ENCODE peak calls at places on chromosome 20, in ten cellular contexts. J, Y, S, W, A, C, P, L, E and N are unnamed samples.

GRCh38 chr20:46142124-46142523 is 24.0 kb downstream of the CD40 start:
- DNase-seq in L (no peak), J (no peak), C (no peak), A (no peak), S (no peak), W (no peak), E (no peak), P (no peak), Y (no peak), N (no peak)

GRCh38 chr20:40600441-40601235 is 88.4 kb downstream of the MAFB start:
- DNase-seq in W (no peak), A (no peak), P (no peak), Y (no peak), S (no peak), E (no peak), C (no peak), L (no peak), J (no peak), N (no peak)

GRCh38 chr20:45781391-45781931 is 10.2 kb downstream of the WFDC3 start:
- DNase-seq in S (peak), P (peak), E (no peak), J (no peak), Y (no peak), L (no peak), C (no peak), A (no peak), W (peak), N (peak)

GRCh38 chr20:7520361-7520760 is 419.9 kb downstream of the HAO1 start:
- DNase-seq in W (no peak), C (no peak), S (no peak), L (no peak), E (no peak), J (no peak), A (no peak), Y (no peak), P (no peak), N (no peak)

GRCh38 chr20:18722381-18722780 is 91.2 kb upstream of the SCP2D1 start:
- DNase-seq in Y (no peak), L (no peak), P (no peak), W (peak), S (no peak), J (no peak), E (no peak), C (no peak), A (no peak), N (no peak)

GRCh38 chr20:38342196-38342595 is 4.1 kb upstream of the LBP start:
- DNase-seq in W (no peak), A (no peak), Y (no peak), S (no peak), L (no peak), E (no peak), J (no peak), C (no peak), P (no peak), N (no peak)

GRCh38 chr20:316316-317068 is 8.9 kb upstream of the SOX12 start:
- DNase-seq in W (peak), E (no peak), A (no peak), S (no peak), P (no peak), J (no peak), C (no peak), L (no peak), Y (no peak), N (no peak)

GRCh38 chr20:18091624-18092023 is 33.9 kb upstream of the OVOL2 start:
- DNase-seq in E (no peak), C (peak), J (no peak), W (no peak), A (no peak), Y (no peak), S (no peak), P (peak), L (no peak), N (no peak)

GRCh38 chr20:25249198-25249931 is 1.5 kb downstream of the PYGB start:
- DNase-seq in Y (no peak), L (no peak), S (no peak), W (peak), C (peak), E (no peak), A (no peak), P (no peak), J (no peak), N (no peak)

GRCh38 chr20:44532981-44533331 is 11.1 kb upstream of the SERINC3 start:
- DNase-seq in J (no peak), W (peak), Y (no peak), E (no peak), A (no peak), S (no peak), C (no peak), P (no peak), L (no peak), N (peak)

GRCh38 chr20:26216025-26216424 is 519.4 kb upstream of the ZNF337 start:
- DNase-seq in Y (no peak), W (peak), J (no peak), E (no peak), L (no peak), A (no peak), C (no peak), S (no peak), P (no peak), N (no peak)

GRCh38 chr20:1286267-1287036 is 20.4 kb downstream of the SNPH start:
- DNase-seq in L (no peak), P (no peak), C (peak), J (no peak), W (no peak), Y (no peak), A (no peak), E (no peak), S (no peak), N (no peak)

GRCh38 chr20:24693466-24694156 is 224.2 kb downstream of the SYNDIG1 start:
- DNase-seq in J (no peak), Y (no peak), E (no peak), C (peak), A (no peak), S (no peak), W (no peak), L (no peak), P (peak), N (no peak)

GRCh38 chr20:58021481-58021880 is 207.0 kb downstream of the ANKRD60 start:
- DNase-seq in P (no peak), S (no peak), C (peak), L (no peak), J (peak), E (peak), Y (no peak), W (no peak), A (no peak), N (no peak)

GRCh38 chr20:1456300-1456699 is 10.3 kb downstream of the NSFL1C start:
- DNase-seq in P (no peak), W (peak), S (no peak), J (no peak), C (no peak), A (no peak), E (no peak), L (no peak), Y (no peak), N (no peak)

GRCh38 chr20:10551732-10552724 is 116.9 kb downstream of the SLX4IP start:
- DNase-seq in L (no peak), Y (no peak), W (no peak), C (no peak), J (no peak), P (no peak), A (no peak), E (no peak), S (no peak), N (no peak)

GRCh38 chr20:458766-459165 is 3.6 kb downstream of the TBC1D20 start:
- DNase-seq in J (no peak), L (no peak), C (no peak), E (no peak), P (no peak), Y (no peak), W (no peak), A (no peak), S (no peak), N (no peak)

GRCh38 chr20:13443690-13444089 is 195.0 kb downstream of the TASP1 start:
- DNase-seq in W (no peak), S (no peak), E (no peak), L (no peak), C (no peak), Y (no peak), J (no peak), P (no peak), A (no peak), N (no peak)

GRCh38 chr20:56072165-56072564 is 66.8 kb upstream of the CBLN4 start:
- DNase-seq in W (no peak), C (no peak), P (no peak), Y (no peak), L (no peak), S (no peak), J (no peak), E (no peak), A (no peak), N (no peak)

GRCh38 chr20:11379257-11380011 is 538.3 kb upstream of the BTBD3 start:
- DNase-seq in L (no peak), S (no peak), C (no peak), A (no peak), J (no peak), P (no peak), Y (no peak), E (no peak), W (no peak), N (no peak)

GRCh38 chr20:8523684-8524083 is 391.6 kb downstream of the PLCB1 start:
- DNase-seq in W (peak), Y (no peak), L (no peak), P (no peak), J (no peak), A (no peak), C (no peak), S (no peak), E (no peak), N (no peak)

GRCh38 chr20:14986026-14986655 is 648.7 kb upstream of the FLRT3 start:
- DNase-seq in Y (no peak), A (peak), L (no peak), E (peak), S (peak), P (peak), W (no peak), C (no peak), J (no peak), N (no peak)

GRCh38 chr20:584375-585301 is 25.5 kb downstream of the TCF15 start:
- DNase-seq in P (no peak), C (no peak), W (no peak), L (no peak), J (no peak), A (no peak), S (no peak), E (no peak), Y (no peak), N (no peak)

GRCh38 chr20:37475258-37475657 is 45.8 kb upstream of the NNAT start:
- DNase-seq in L (no peak), E (no peak), Y (no peak), S (no peak), A (no peak), W (no peak), J (no peak), P (no peak), C (peak), N (no peak)

GRCh38 chr20:16410626-16411025 is 162.6 kb downstream of the KIF16B start:
- DNase-seq in J (no peak), W (no peak), P (no peak), A (no peak), L (no peak), E (no peak), Y (no peak), S (no peak), C (no peak), N (no peak)

GRCh38 chr20:14687317-14687716 is 349.9 kb upstream of the FLRT3 start:
- DNase-seq in S (no peak), Y (no peak), J (no peak), C (no peak), E (no peak), P (no peak), L (no peak), W (no peak), A (no peak), N (no peak)

GRCh38 chr20:56001106-56001785 is 4.1 kb downstream of the CBLN4 start:
- DNase-seq in A (no peak), S (no peak), Y (no peak), E (no peak), P (no peak), L (no peak), W (no peak), J (no peak), C (no peak), N (no peak)

GRCh38 chr20:57743450-57744095 is 33.8 kb upstream of the PMEPA1 start:
- DNase-seq in A (no peak), E (no peak), C (no peak), Y (no peak), L (no peak), J (no peak), S (no peak), P (no peak), W (no peak), N (no peak)

GRCh38 chr20:38187512-38187911 is 22.4 kb upstream of the TGM2 start:
- DNase-seq in P (no peak), L (no peak), E (no peak), J (no peak), A (no peak), Y (no peak), S (no peak), W (peak), C (peak), N (no peak)

GRCh38 chr20:38222231-38222922 is 38.2 kb downstream of the KIAA1755 start:
- DNase-seq in W (peak), C (no peak), J (peak), Y (no peak), S (peak), A (peak), P (peak), L (peak), E (peak), N (peak)

GRCh38 chr20:13813910-13814309 is 29.1 kb downstream of the NDUFAF5 start:
- DNase-seq in P (no peak), Y (no peak), E (no peak), J (no peak), W (no peak), A (no peak), L (no peak), C (no peak), S (no peak), N (no peak)

GRCh38 chr20:55581519-55581918 is 423.8 kb downstream of the CBLN4 start:
- DNase-seq in L (no peak), S (no peak), J (no peak), A (no peak), C (no peak), Y (no peak), P (no peak), E (no peak), W (no peak), N (no peak)

GRCh38 chr20:44033344-44033743 is 118.7 kb downstream of the TOX2 start:
- DNase-seq in C (no peak), S (no peak), A (no peak), P (no peak), Y (no peak), L (no peak), J (no peak), W (peak), E (no peak), N (no peak)

GRCh38 chr20:60784321-60784720 is 467.7 kb upstream of the CDH4 start:
- DNase-seq in A (no peak), P (no peak), C (no peak), S (no peak), Y (no peak), L (no peak), J (no peak), W (no peak), E (no peak), N (no peak)

GRCh38 chr20:59832406-59833156 is 100.9 kb downstream of the SYCP2 start:
- DNase-seq in W (no peak), Y (no peak), L (no peak), P (no peak), J (no peak), E (no peak), C (peak), S (no peak), A (no peak), N (no peak)

GRCh38 chr20:63957690-63958441 is 1.6 kb upstream of the UCKL1 start:
- DNase-seq in L (no peak), Y (no peak), P (peak), C (no peak), S (no peak), A (no peak), J (peak), W (peak), E (no peak), N (no peak)
- TF ChIP-seq POLR2A in L (no peak), Y (no peak), P (no peak), C (no peak), S (no peak), A (no peak), J (no peak), W (no peak), E (no peak), N (no peak)

DNA sequence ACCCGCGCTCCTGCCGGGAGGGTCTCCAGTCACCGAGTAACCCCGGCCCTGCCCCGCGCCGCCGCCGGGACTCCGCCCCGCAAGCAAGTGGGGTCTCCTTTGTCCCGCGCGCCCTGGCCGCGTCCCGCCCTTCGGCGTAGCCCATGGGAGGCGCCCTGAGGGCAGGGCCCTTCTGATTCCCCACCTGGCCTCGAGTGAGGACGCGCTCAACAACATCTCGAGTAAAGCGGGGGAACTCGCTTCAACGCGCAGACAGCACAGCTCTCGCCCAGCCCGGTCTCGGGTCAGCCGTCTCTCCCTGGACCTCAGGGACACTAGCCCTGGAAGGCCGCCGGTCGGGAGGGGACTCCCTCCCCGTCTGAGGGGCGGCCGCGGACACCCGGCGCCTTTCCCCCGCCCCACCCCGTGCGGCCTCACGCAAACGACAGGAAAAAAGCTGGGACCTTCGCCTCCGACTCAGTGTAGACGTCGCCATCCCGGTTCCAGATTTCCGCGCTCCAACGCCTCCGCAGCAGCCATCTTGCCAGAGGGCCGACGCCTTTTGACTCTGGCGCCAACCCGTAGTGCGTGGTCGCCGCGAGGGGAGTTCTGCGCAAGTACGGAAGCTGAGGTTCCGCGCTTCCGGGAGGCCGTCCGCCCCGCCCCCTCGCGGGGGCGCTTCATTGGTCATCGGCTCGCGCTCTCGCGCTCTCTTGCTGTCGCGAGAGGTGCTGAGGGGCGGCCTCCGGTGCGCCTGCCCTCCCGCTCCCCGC is 418 bp upstream of the GID8 start:
- DNase-seq in Y (peak), A (peak), L (peak), S (peak), J (peak), E (peak), C (peak), P (peak), W (peak), N (peak)
- TF ChIP-seq POLR2A in Y (peak), A (peak), L (peak), S (peak), J (peak), E (peak), C (no peak), P (no peak), W (peak), N (peak)

DNA sequence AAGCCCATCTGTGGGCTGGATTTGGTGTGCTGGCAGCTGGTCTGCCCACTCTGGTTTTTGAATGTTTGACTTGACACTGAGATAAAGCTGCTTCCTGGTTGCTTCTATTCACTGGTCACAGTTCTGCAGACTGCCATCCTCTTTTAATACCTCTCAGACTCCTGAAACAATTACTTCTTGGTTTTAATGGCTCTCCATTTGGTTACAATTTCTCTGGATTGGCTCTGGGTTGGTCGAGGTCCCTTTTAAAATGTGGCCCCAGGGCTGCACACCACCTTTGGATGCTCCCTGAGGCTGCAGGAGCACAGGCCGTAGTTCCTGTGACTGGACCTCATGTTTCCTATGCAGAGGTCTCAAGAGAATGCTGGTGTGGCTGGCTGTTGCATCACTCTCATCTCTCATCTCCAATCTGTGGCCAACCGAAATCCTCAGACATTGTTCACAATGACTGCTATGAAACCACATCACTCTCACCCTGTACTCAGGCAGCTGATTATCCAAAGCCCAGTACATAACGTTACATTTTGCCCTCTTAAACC is 98.5 kb downstream of the INSM1 start:
- DNase-seq in S (no peak), J (no peak), L (no peak), C (no peak), P (no peak), W (peak), E (no peak), Y (no peak), A (no peak), N (no peak)
- TF ChIP-seq POLR2A in S (no peak), J (no peak), L (no peak), C (no peak), P (no peak), W (no peak), E (no peak), Y (no peak), A (no peak), N (no peak)

GRCh38 chr20:3925113-3925695 is 36.0 kb downstream of the PANK2 start:
- DNase-seq in Y (no peak), A (no peak), P (no peak), C (peak), S (no peak), J (no peak), W (no peak), E (no peak), L (no peak), N (no peak)
- TF ChIP-seq POLR2A in Y (no peak), A (no peak), P (no peak), C (no peak), S (no peak), J (no peak), W (no peak), E (no peak), L (no peak), N (no peak)

GRCh38 chr20:47235853-47236638 is 120.5 kb downstream of the ZMYND8 start:
- DNase-seq in C (no peak), L (no peak), A (no peak), E (no peak), S (no peak), W (no peak), J (no peak), P (no peak), Y (no peak), N (no peak)
- TF ChIP-seq POLR2A in C (no peak), L (no peak), A (no peak), E (no peak), S (no peak), W (no peak), J (no peak), P (no peak), Y (no peak), N (no peak)

GRCh38 chr20:47318596-47319516 is 37.6 kb downstream of the ZMYND8 start:
- DNase-seq in L (peak), W (peak), C (peak), J (peak), E (peak), A (peak), S (peak), Y (peak), P (peak), N (no peak)

GRCh38 chr20:47318027-47318595 is 38.4 kb downstream of the ZMYND8 start:
- DNase-seq in W (peak), E (peak), J (no peak), L (peak), C (no peak), P (no peak), A (no peak), Y (no peak), S (no peak), N (no peak)

GRCh38 chr20:47316776-47317126 is 39.7 kb downstream of the ZMYND8 start:
- DNase-seq in A (no peak), Y (no peak), C (no peak), E (no peak), P (no peak), L (no peak), W (no peak), J (no peak), S (no peak), N (no peak)

GRCh38 chr20:47315339-47315662 is 41.2 kb downstream of the ZMYND8 start:
- DNase-seq in P (no peak), W (peak), S (no peak), J (no peak), A (no peak), L (no peak), E (no peak), C (no peak), Y (no peak), N (no peak)

GRCh38 chr20:47317127-47317895 is 39.2 kb downstream of the ZMYND8 start:
- DNase-seq in E (peak), A (peak), L (peak), J (peak), C (peak), Y (peak), P (peak), S (peak), W (peak), N (peak)
- TF ChIP-seq POLR2A in E (peak), A (no peak), L (peak), J (peak), C (no peak), Y (no peak), P (no peak), S (no peak), W (peak), N (peak)

GRCh38 chr20:50306478-50307423 is 116.1 kb downstream of the CEBPB start:
- DNase-seq in E (no peak), W (no peak), P (no peak), J (no peak), L (peak), Y (no peak), S (no peak), A (no peak), C (no peak), N (no peak)
- TF ChIP-seq POLR2A in E (no peak), W (no peak), P (no peak), J (no peak), L (no peak), Y (no peak), S (no peak), A (no peak), C (no peak), N (no peak)